ENCODE peak calls at places on chromosomes 5 and 9, in six cellular contexts. One of them, this sample, is unnamed.

GRCh38 chr5:131545856-131546255 is 89.2 kb downstream of the RAPGEF6 start:
- DNase-seq in sigmoid colon: no peak
- DNase-seq in prostate gland: no peak
- DNase-seq in spleen: no peak
- DNase-seq in IMR-90: peak
- DNase-seq in Peyer's patch: no peak
- DNase-seq in this sample: no peak

GRCh38 chr9:126932871-126933321 is 18.3 kb downstream of the RALGPS1 start:
- DNase-seq in sigmoid colon: no peak
- DNase-seq in prostate gland: no peak
- DNase-seq in spleen: no peak
- DNase-seq in IMR-90: no peak
- DNase-seq in Peyer's patch: no peak
- DNase-seq in this sample: no peak

GRCh38 chr5:87127956-87128687 is 139.6 kb upstream of the RASA1 start:
- DNase-seq in sigmoid colon: no peak
- DNase-seq in prostate gland: no peak
- DNase-seq in spleen: no peak
- DNase-seq in IMR-90: peak
- DNase-seq in Peyer's patch: no peak
- DNase-seq in this sample: no peak

GRCh38 chr5:132054031-132054696 is 6.3 kb upstream of the IL3 start:
- DNase-seq in sigmoid colon: no peak
- DNase-seq in prostate gland: peak
- DNase-seq in spleen: peak
- DNase-seq in IMR-90: no peak
- DNase-seq in Peyer's patch: no peak
- DNase-seq in this sample: no peak

GRCh38 chr9:125989090-125989501 is 241.9 kb downstream of the PBX3 start:
- DNase-seq in sigmoid colon: peak
- DNase-seq in prostate gland: no peak
- DNase-seq in spleen: peak
- DNase-seq in IMR-90: no peak
- DNase-seq in Peyer's patch: no peak
- DNase-seq in this sample: no peak

GRCh38 chr5:116848974-116849586 is 274.5 kb upstream of the SEMA6A start:
- DNase-seq in sigmoid colon: no peak
- DNase-seq in prostate gland: no peak
- DNase-seq in spleen: no peak
- DNase-seq in IMR-90: no peak
- DNase-seq in Peyer's patch: no peak
- DNase-seq in this sample: no peak

GRCh38 chr9:2263665-2264064 is 248.5 kb downstream of the SMARCA2 start:
- DNase-seq in sigmoid colon: no peak
- DNase-seq in prostate gland: no peak
- DNase-seq in spleen: no peak
- DNase-seq in IMR-90: no peak
- DNase-seq in Peyer's patch: no peak
- DNase-seq in this sample: no peak

GRCh38 chr5:132437604-132438275 is 52.8 kb downstream of the IRF1 start:
- DNase-seq in sigmoid colon: peak
- DNase-seq in prostate gland: no peak
- DNase-seq in spleen: peak
- DNase-seq in IMR-90: peak
- DNase-seq in Peyer's patch: peak
- DNase-seq in this sample: peak

GRCh38 chr5:40826778-40827478 is 8.1 kb downstream of the RPL37 start:
- DNase-seq in sigmoid colon: no peak
- DNase-seq in prostate gland: no peak
- DNase-seq in spleen: no peak
- DNase-seq in IMR-90: no peak
- DNase-seq in Peyer's patch: no peak
- DNase-seq in this sample: no peak

GRCh38 chr5:311963-312362 is 9.6 kb upstream of the AHRR start:
- DNase-seq in sigmoid colon: no peak
- DNase-seq in prostate gland: no peak
- DNase-seq in spleen: no peak
- DNase-seq in IMR-90: no peak
- DNase-seq in Peyer's patch: no peak
- DNase-seq in this sample: no peak

GRCh38 chr9:715310-715709 is 126.2 kb upstream of the DMRT1 start:
- DNase-seq in sigmoid colon: no peak
- DNase-seq in prostate gland: no peak
- DNase-seq in spleen: no peak
- DNase-seq in IMR-90: no peak
- DNase-seq in Peyer's patch: no peak
- DNase-seq in this sample: no peak

GRCh38 chr9:125663127-125663526 is 43.9 kb downstream of the MAPKAP1 start:
- DNase-seq in sigmoid colon: no peak
- DNase-seq in prostate gland: no peak
- DNase-seq in spleen: no peak
- DNase-seq in IMR-90: peak
- DNase-seq in Peyer's patch: no peak
- DNase-seq in this sample: no peak

GRCh38 chr5:14588758-14589543 is 7.4 kb downstream of the OTULINL start:
- DNase-seq in sigmoid colon: no peak
- DNase-seq in prostate gland: peak
- DNase-seq in spleen: no peak
- DNase-seq in IMR-90: no peak
- DNase-seq in Peyer's patch: no peak
- DNase-seq in this sample: no peak

GRCh38 chr9:117665601-117666377 is 38.4 kb upstream of the TLR4 start:
- DNase-seq in sigmoid colon: no peak
- DNase-seq in prostate gland: no peak
- DNase-seq in spleen: no peak
- DNase-seq in IMR-90: no peak
- DNase-seq in Peyer's patch: no peak
- DNase-seq in this sample: no peak

GRCh38 chr5:138466900-138467710 is 1.8 kb downstream of the EGR1 start:
- DNase-seq in sigmoid colon: no peak
- DNase-seq in prostate gland: no peak
- DNase-seq in spleen: peak
- DNase-seq in IMR-90: peak
- DNase-seq in Peyer's patch: no peak
- DNase-seq in this sample: peak

GRCh38 chr9:20225841-20226240 is 396.5 kb downstream of the MLLT3 start:
- DNase-seq in sigmoid colon: no peak
- DNase-seq in prostate gland: no peak
- DNase-seq in spleen: no peak
- DNase-seq in IMR-90: no peak
- DNase-seq in Peyer's patch: no peak
- DNase-seq in this sample: no peak

GRCh38 chr9:4299006-4299795 is 667 bp downstream of the GLIS3 start:
- DNase-seq in sigmoid colon: peak
- DNase-seq in prostate gland: peak
- DNase-seq in spleen: peak
- DNase-seq in IMR-90: peak
- DNase-seq in Peyer's patch: peak
- DNase-seq in this sample: peak

GRCh38 chr5:151596839-151597539 is 5.9 kb upstream of the FAT2 start:
- DNase-seq in sigmoid colon: no peak
- DNase-seq in prostate gland: no peak
- DNase-seq in spleen: no peak
- DNase-seq in IMR-90: no peak
- DNase-seq in Peyer's patch: no peak
- DNase-seq in this sample: no peak

GRCh38 chr5:5191906-5192305 is 51.8 kb downstream of the ADAMTS16 start:
- DNase-seq in sigmoid colon: no peak
- DNase-seq in prostate gland: no peak
- DNase-seq in spleen: no peak
- DNase-seq in IMR-90: no peak
- DNase-seq in Peyer's patch: no peak
- DNase-seq in this sample: no peak

GRCh38 chr5:97229196-97229595 is 46.1 kb upstream of the RIOK2 start:
- DNase-seq in sigmoid colon: no peak
- DNase-seq in prostate gland: peak
- DNase-seq in spleen: no peak
- DNase-seq in IMR-90: no peak
- DNase-seq in Peyer's patch: no peak
- DNase-seq in this sample: no peak

GRCh38 chr5:146137967-146138403 is 32.6 kb upstream of the PLAC8L1 start:
- DNase-seq in sigmoid colon: no peak
- DNase-seq in prostate gland: no peak
- DNase-seq in spleen: no peak
- DNase-seq in IMR-90: peak
- DNase-seq in Peyer's patch: no peak
- DNase-seq in this sample: peak

GRCh38 chr9:36597412-36598178 is 24.9 kb downstream of the MELK start:
- DNase-seq in sigmoid colon: no peak
- DNase-seq in prostate gland: no peak
- DNase-seq in spleen: no peak
- DNase-seq in IMR-90: peak
- DNase-seq in Peyer's patch: no peak
- DNase-seq in this sample: no peak

GRCh38 chr5:80337379-80337778 is 17.6 kb downstream of the SPZ1 start:
- DNase-seq in sigmoid colon: no peak
- DNase-seq in prostate gland: no peak
- DNase-seq in spleen: no peak
- DNase-seq in IMR-90: no peak
- DNase-seq in Peyer's patch: no peak
- DNase-seq in this sample: no peak

GRCh38 chr5:37248387-37248969 is 698 bp downstream of the CPLANE1 start:
- DNase-seq in sigmoid colon: no peak
- DNase-seq in prostate gland: no peak
- DNase-seq in spleen: no peak
- DNase-seq in IMR-90: peak
- DNase-seq in Peyer's patch: no peak
- DNase-seq in this sample: no peak

GRCh38 chr9:71506821-71507220 is 261.5 kb downstream of the CEMIP2 start:
- DNase-seq in sigmoid colon: no peak
- DNase-seq in prostate gland: no peak
- DNase-seq in spleen: no peak
- DNase-seq in IMR-90: peak
- DNase-seq in Peyer's patch: no peak
- DNase-seq in this sample: peak

GRCh38 chr9:131290039-131290766 is 680 bp downstream of the PLPP7 start:
- DNase-seq in sigmoid colon: no peak
- DNase-seq in prostate gland: no peak
- DNase-seq in spleen: no peak
- DNase-seq in IMR-90: no peak
- DNase-seq in Peyer's patch: peak
- DNase-seq in this sample: no peak

GRCh38 chr5:43161244-43161643 is 30.8 kb upstream of the NIM1K start:
- DNase-seq in sigmoid colon: no peak
- DNase-seq in prostate gland: no peak
- DNase-seq in spleen: no peak
- DNase-seq in IMR-90: no peak
- DNase-seq in Peyer's patch: no peak
- DNase-seq in this sample: no peak

GRCh38 chr9:38117646-38118045 is 48.6 kb upstream of the SHB start:
- DNase-seq in sigmoid colon: no peak
- DNase-seq in prostate gland: no peak
- DNase-seq in spleen: no peak
- DNase-seq in IMR-90: no peak
- DNase-seq in Peyer's patch: no peak
- DNase-seq in this sample: no peak

GRCh38 chr9:15250013-15250412 is 57.0 kb downstream of the TTC39B start:
- DNase-seq in sigmoid colon: no peak
- DNase-seq in prostate gland: no peak
- DNase-seq in spleen: no peak
- DNase-seq in IMR-90: no peak
- DNase-seq in Peyer's patch: no peak
- DNase-seq in this sample: no peak

GRCh38 chr5:103283120-103283519 is 24.6 kb downstream of the MACIR start:
- DNase-seq in sigmoid colon: no peak
- DNase-seq in prostate gland: no peak
- DNase-seq in spleen: no peak
- DNase-seq in IMR-90: no peak
- DNase-seq in Peyer's patch: no peak
- DNase-seq in this sample: no peak

GRCh38 chr5:153660919-153661318 is 170.4 kb downstream of the GRIA1 start:
- DNase-seq in sigmoid colon: no peak
- DNase-seq in prostate gland: no peak
- DNase-seq in spleen: no peak
- DNase-seq in IMR-90: peak
- DNase-seq in Peyer's patch: no peak
- DNase-seq in this sample: no peak

GRCh38 chr9:138008081-138008841 is 130.7 kb downstream of the CACNA1B start:
- DNase-seq in sigmoid colon: peak
- DNase-seq in prostate gland: no peak
- DNase-seq in spleen: peak
- DNase-seq in IMR-90: no peak
- DNase-seq in Peyer's patch: peak
- DNase-seq in this sample: no peak

DNA sequence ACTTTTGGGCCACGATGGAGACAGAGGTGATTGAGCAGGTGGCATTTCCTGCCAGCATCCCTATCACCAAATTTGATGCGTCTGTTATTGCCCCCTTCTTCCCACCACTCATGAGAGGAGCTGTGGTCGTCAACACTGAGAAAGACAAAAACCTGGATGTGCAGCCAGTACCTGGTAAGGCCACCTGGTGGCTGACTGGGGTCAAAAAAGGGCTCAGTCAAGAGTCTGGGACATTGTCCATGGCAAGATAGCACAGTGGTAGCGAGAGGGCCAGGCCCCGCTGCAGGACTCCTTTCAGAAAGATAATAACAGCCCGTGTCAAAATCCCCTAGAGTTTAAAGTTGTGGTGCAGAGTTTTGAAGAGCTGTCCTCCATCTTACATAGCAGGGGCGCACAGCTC is 40.8 kb downstream of the CSF1R start:
- DNase-seq in sigmoid colon: no peak
- DNase-seq in prostate gland: no peak
- DNase-seq in spleen: no peak
- DNase-seq in IMR-90: no peak
- DNase-seq in Peyer's patch: peak
- DNase-seq in this sample: no peak
- TF ChIP-seq CTCF in sigmoid colon: no peak
- TF ChIP-seq CTCF in prostate gland: no peak
- TF ChIP-seq CTCF in spleen: no peak
- TF ChIP-seq CTCF in IMR-90: no peak
- TF ChIP-seq CTCF in Peyer's patch: no peak
- TF ChIP-seq CTCF in this sample: no peak

GRCh38 chr9:91160181-91160580 is 201.5 kb downstream of the AUH start:
- DNase-seq in sigmoid colon: no peak
- DNase-seq in prostate gland: no peak
- DNase-seq in spleen: no peak
- DNase-seq in IMR-90: no peak
- DNase-seq in Peyer's patch: no peak
- DNase-seq in this sample: no peak
- H3K27ac ChIP-seq in sigmoid colon: no peak
- H3K27ac ChIP-seq in prostate gland: peak
- H3K27ac ChIP-seq in spleen: no peak
- H3K27ac ChIP-seq in IMR-90: no peak
- H3K27ac ChIP-seq in Peyer's patch: peak
- H3K27ac ChIP-seq in this sample: peak

GRCh38 chr9:128829477-128830251 is at the start of gene SPOUT1:
- DNase-seq in sigmoid colon: peak
- DNase-seq in prostate gland: peak
- DNase-seq in spleen: peak
- DNase-seq in IMR-90: peak
- DNase-seq in Peyer's patch: peak
- DNase-seq in this sample: peak
- TF ChIP-seq POLR2A in sigmoid colon: no peak
- TF ChIP-seq POLR2A in prostate gland: peak
- TF ChIP-seq POLR2A in spleen: no peak
- TF ChIP-seq POLR2A in IMR-90: peak
- TF ChIP-seq POLR2A in Peyer's patch: peak
- TF ChIP-seq POLR2A in this sample: peak

DNA sequence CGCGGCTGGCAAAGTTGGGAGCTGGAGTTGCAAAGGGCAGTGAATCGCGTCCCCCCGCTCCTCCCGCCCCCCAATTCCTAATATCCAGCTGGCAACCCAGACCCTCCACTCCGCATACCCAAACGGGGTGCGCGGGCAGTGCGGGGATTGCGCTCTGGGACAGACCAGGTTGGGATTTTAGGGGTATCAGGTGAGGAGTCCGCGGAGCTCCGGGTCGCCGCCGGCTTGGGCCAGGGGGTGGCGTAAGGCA is 553 bp downstream of the IQGAP2 start:
- DNase-seq in sigmoid colon: no peak
- DNase-seq in prostate gland: peak
- DNase-seq in spleen: no peak
- DNase-seq in IMR-90: no peak
- DNase-seq in Peyer's patch: peak
- DNase-seq in this sample: no peak
- TF ChIP-seq CTCF in sigmoid colon: no peak
- TF ChIP-seq CTCF in prostate gland: peak
- TF ChIP-seq CTCF in spleen: no peak
- TF ChIP-seq CTCF in IMR-90: no peak
- TF ChIP-seq CTCF in Peyer's patch: no peak
- TF ChIP-seq CTCF in this sample: peak